ENCODE peak calls at places on chromosomes 5 and 9, in nine cellular contexts. A is lower lobe of right lung; N is stimulated activated CD4-positive, alpha-beta T cell treated with anti-CD3 and anti-CD28 coated beads, Interleukin-15, amount 100 ng/mL, for 24 hours; C is NCI-H774; E is ELF-1; O is prostate gland; Y is LHCN-M2; B is HS-5; W is GM13977. G is an unnamed sample.

GRCh38 chr5:127030259-127031146 is at the start of gene MARCHF3:
- DNase-seq in C (peak; percentile 94), W (peak; percentile 98), O (peak; percentile 95), Y (peak; percentile 91), E (peak; percentile 98), A (peak; percentile 97), N (peak; percentile 96), B (peak; percentile 82), G (peak; percentile 98)

GRCh38 chr5:73100109-73100508 is 20.3 kb upstream of the TMEM171 start:
- DNase-seq in Y (no peak), E (no peak), O (no peak), A (no peak), C (no peak), N (no peak), B (no peak), W (no peak), G (no peak)

GRCh38 chr5:36373527-36374086 is 71.9 kb upstream of the RANBP3L start:
- DNase-seq in O (peak; percentile 67), B (peak; percentile 78), Y (peak; percentile 91), A (peak; percentile 68), W (no peak), E (no peak), C (no peak), N (no peak), G (peak; percentile 72)

GRCh38 chr9:18921677-18922076 is 111.3 kb downstream of the SAXO1 start:
- DNase-seq in O (no peak), Y (no peak), C (no peak), A (no peak), N (no peak), W (no peak), E (no peak), B (no peak), G (no peak)

GRCh38 chr9:88532320-88532719 is 2.7 kb upstream of the NXNL2 start:
- DNase-seq in O (no peak), B (no peak), E (peak; percentile 93), A (peak; percentile 60), Y (peak; percentile 54), W (no peak), C (no peak), N (peak; percentile 20), G (no peak)

GRCh38 chr9:97632406-97632991 is 669 bp downstream of the TSTD2 start:
- DNase-seq in A (peak; percentile 77), N (peak; percentile 46), W (no peak), Y (peak; percentile 76), E (peak; percentile 84), B (peak; percentile 80), C (no peak), O (peak; percentile 42), G (peak; percentile 84)

GRCh38 chr5:132270706-132271105 is 13.2 kb downstream of the PDLIM4 start:
- DNase-seq in A (no peak), E (no peak), O (no peak), B (no peak), N (no peak), W (no peak), C (no peak), Y (no peak), G (no peak)

GRCh38 chr5:65555266-65555665 is 7.7 kb downstream of the CENPK start:
- DNase-seq in W (no peak), A (no peak), N (no peak), O (no peak), C (no peak), E (no peak), B (no peak), Y (no peak), G (no peak)

GRCh38 chr5:53568868-53569267 is 8.4 kb downstream of the NDUFS4 start:
- DNase-seq in W (no peak), Y (no peak), N (no peak), C (no peak), B (no peak), A (no peak), O (no peak), E (no peak), G (no peak)

GRCh38 chr5:110040178-110040577 is 350.5 kb downstream of the MAN2A1 start:
- DNase-seq in Y (no peak), W (no peak), N (no peak), O (no peak), E (no peak), C (no peak), B (no peak), A (no peak), G (no peak)

GRCh38 chr5:38715671-38716070 is 130.1 kb upstream of the OSMR start:
- DNase-seq in O (no peak), E (no peak), W (no peak), Y (peak; percentile 87), A (no peak), C (no peak), B (no peak), N (no peak), G (no peak)

GRCh38 chr5:91403404-91403803 is 20.3 kb upstream of the ARRDC3 start:
- DNase-seq in O (no peak), Y (no peak), W (no peak), E (no peak), A (no peak), B (no peak), N (no peak), C (no peak), G (no peak)

GRCh38 chr5:60377826-60378225 is 322.1 kb downstream of the DEPDC1B start:
- DNase-seq in N (no peak), W (no peak), A (no peak), C (no peak), Y (peak; percentile 7), E (no peak), O (no peak), B (no peak), G (no peak)

GRCh38 chr9:893843-894420 is 52.4 kb downstream of the DMRT1 start:
- DNase-seq in B (peak; percentile 33), C (no peak), W (peak; percentile 89), O (peak; percentile 49), Y (peak; percentile 52), E (peak; percentile 50), A (peak; percentile 56), N (peak; percentile 75), G (no peak)

GRCh38 chr9:18437315-18438200 is 36.4 kb upstream of the ADAMTSL1 start:
- DNase-seq in Y (peak; percentile 88), O (no peak), E (peak; percentile 34), C (no peak), W (no peak), N (no peak), B (no peak), A (no peak), G (peak; percentile 71)

GRCh38 chr5:4928409-4928808 is 211.7 kb upstream of the ADAMTS16 start:
- DNase-seq in Y (no peak), A (no peak), B (no peak), W (no peak), C (no peak), N (no peak), O (no peak), E (no peak), G (no peak)

GRCh38 chr5:81751009-81751835 is at the start of gene SSBP2:
- DNase-seq in O (peak; percentile 98), Y (peak; percentile 99), E (peak; percentile 97), N (peak; percentile 98), W (peak; percentile 97), A (peak; percentile 98), B (peak; percentile 92), C (peak; percentile 96), G (peak; percentile 99)

GRCh38 chr5:178382689-178383276 is 150.2 kb upstream of the PHYKPL start:
- DNase-seq in C (no peak), A (no peak), B (no peak), E (no peak), Y (no peak), N (no peak), O (no peak), W (no peak), G (peak; percentile 34)

GRCh38 chr5:112880219-112880964 is 19.3 kb downstream of the SRP19 start:
- DNase-seq in B (no peak), N (no peak), O (no peak), C (no peak), E (no peak), Y (peak; percentile 19), A (no peak), W (no peak), G (no peak)

GRCh38 chr5:150079655-150080461 is 6.5 kb downstream of the CSF1R start:
- DNase-seq in B (no peak), O (no peak), E (no peak), Y (no peak), W (no peak), A (no peak), N (no peak), C (no peak), G (no peak)

GRCh38 chr5:92514901-92515300 is 1066.1 kb downstream of the NR2F1-AS1 start:
- DNase-seq in E (no peak), O (no peak), N (no peak), B (no peak), A (no peak), C (no peak), Y (no peak), W (no peak), G (no peak)

GRCh38 chr5:4440536-4440935 is 699.6 kb upstream of the ADAMTS16 start:
- DNase-seq in N (no peak), B (no peak), E (no peak), C (no peak), O (no peak), A (no peak), Y (no peak), W (no peak), G (no peak)

GRCh38 chr9:95014917-95015316 is 288.4 kb downstream of the AOPEP start:
- DNase-seq in W (no peak), Y (no peak), E (no peak), B (no peak), N (no peak), O (no peak), A (no peak), C (no peak), G (no peak)

GRCh38 chr9:12903316-12903715 is 128.5 kb downstream of the LURAP1L start:
- DNase-seq in B (no peak), Y (no peak), A (no peak), N (no peak), E (no peak), W (no peak), O (no peak), C (no peak), G (no peak)

GRCh38 chr9:126203313-126203712 is 123.3 kb upstream of the MVB12B start:
- DNase-seq in A (no peak), O (no peak), E (peak; percentile 41), C (no peak), Y (no peak), W (no peak), N (peak; percentile 20), B (no peak), G (no peak)

GRCh38 chr5:82560546-82560945 is 282.4 kb upstream of the RPS23 start:
- DNase-seq in O (no peak), N (no peak), C (no peak), W (no peak), E (no peak), B (no peak), Y (no peak), A (no peak), G (no peak)

GRCh38 chr9:70578720-70579119 is 164.3 kb upstream of the KLF9 start:
- DNase-seq in B (no peak), W (no peak), E (no peak), A (no peak), O (no peak), C (no peak), N (no peak), Y (no peak), G (no peak)

GRCh38 chr5:55742778-55743177 is 4.9 kb downstream of the DDX4 start:
- DNase-seq in E (no peak), C (no peak), B (no peak), A (no peak), O (no peak), W (no peak), N (no peak), Y (no peak), G (no peak)

GRCh38 chr5:113450366-113451328 is 15.9 kb upstream of the TSSK1B start:
- DNase-seq in E (no peak), Y (no peak), B (no peak), A (no peak), W (no peak), O (no peak), C (no peak), N (no peak), G (no peak)

GRCh38 chr9:113906411-113907110 is 30.5 kb downstream of the ZNF618 start:
- DNase-seq in W (no peak), E (no peak), Y (peak; percentile 58), A (no peak), C (no peak), B (no peak), O (peak; percentile 42), N (no peak), G (no peak)

GRCh38 chr9:114879165-114879564 is 51.2 kb downstream of the TNFSF8 start:
- DNase-seq in C (no peak), W (no peak), E (no peak), B (no peak), O (no peak), A (no peak), N (no peak), Y (no peak), G (no peak)

G was measured in Right ventricle myocardium inferior.